ENCODE peak calls at places on chromosomes 3 and 15, in nine cellular contexts. U is right lobe of liver, Z is GM12878, Q is upper lobe of left lung, M is body of pancreas, G is K562, V is heart left ventricle, Y is HepG2, P is gastrocnemius medialis. C is an unnamed sample. For H3K27me3, the result is how much of the 10 kb centered on the place peaks cover.

GRCh38 chr3:30273304-30274072 is 332.9 kb upstream of the TGFBR2 start:
- ATAC-seq in G (no peak), Z (no peak), V (no peak), U (no peak), Q (no peak), P (no peak), M (no peak), Y (no peak), C (no peak)

GRCh38 chr3:114478806-114479205 is 185.0 kb downstream of the TIGIT start:
- ATAC-seq in Z (no peak), P (no peak), U (no peak), G (no peak), V (no peak), Y (no peak), Q (no peak), M (no peak), C (no peak)

GRCh38 chr15:59405079-59405478 is 32.4 kb upstream of the MYO1E start:
- ATAC-seq in V (no peak), G (no peak), Y (no peak), M (no peak), P (no peak), U (no peak), Z (no peak), Q (no peak), C (no peak)

GRCh38 chr15:96586901-96587300 is 256.4 kb downstream of the NR2F2 start:
- ATAC-seq in Z (peak), M (no peak), V (no peak), Y (no peak), Q (no peak), P (no peak), G (no peak), U (no peak), C (no peak)

GRCh38 chr3:174102274-174102673 is 704.7 kb downstream of the NLGN1 start:
- ATAC-seq in P (no peak), V (no peak), U (no peak), Q (no peak), Z (no peak), Y (no peak), G (no peak), M (no peak), C (no peak)

GRCh38 chr3:65158023-65158422 is 470.2 kb upstream of the ADAMTS9 start:
- ATAC-seq in U (no peak), Z (no peak), P (no peak), V (no peak), G (no peak), Y (no peak), Q (no peak), M (no peak), C (no peak)

GRCh38 chr3:175659951-175660350 is 800.8 kb downstream of the NAALADL2 start:
- ATAC-seq in V (no peak), M (no peak), G (no peak), Z (no peak), Y (no peak), P (no peak), Q (no peak), U (no peak), C (no peak)

GRCh38 chr3:8724108-8724752 is 9.4 kb upstream of the CAV3 start:
- ATAC-seq in Y (no peak), P (no peak), M (no peak), G (no peak), V (no peak), U (no peak), Q (no peak), Z (no peak), C (no peak)

GRCh38 chr3:113805249-113805648 is 33.3 kb upstream of the GRAMD1C start:
- ATAC-seq in M (no peak), Y (no peak), U (no peak), Q (no peak), V (no peak), P (no peak), G (no peak), Z (no peak), C (no peak)

GRCh38 chr15:58331562-58331902 is 100.3 kb upstream of the LIPC start:
- ATAC-seq in Z (no peak), Y (peak), Q (peak), G (peak), V (peak), P (no peak), M (no peak), U (peak), C (peak)

GRCh38 chr3:151903501-151903991 is 30.1 kb downstream of the SUCNR1 start:
- ATAC-seq in U (no peak), Y (no peak), G (no peak), P (no peak), V (peak), Z (no peak), Q (no peak), M (no peak), C (peak)

GRCh38 chr3:183227586-183227985 is 25.5 kb upstream of the B3GNT5 start:
- ATAC-seq in M (no peak), Y (no peak), Z (no peak), G (no peak), P (no peak), U (no peak), V (no peak), Q (no peak), C (no peak)

GRCh38 chr3:23308986-23309625 is 106.0 kb downstream of the UBE2E2 start:
- ATAC-seq in Z (no peak), Q (no peak), P (no peak), Y (no peak), U (no peak), M (no peak), V (no peak), G (no peak), C (no peak)
- TF ChIP-seq POLR2A in Z (no peak), Q (no peak), P (no peak), Y (no peak), U (no peak), M (no peak), V (no peak), G (no peak), C (no peak)

GRCh38 chr15:42984534-42985034 is 64.0 kb upstream of the TTBK2 start:
- ATAC-seq in M (no peak), G (no peak), V (no peak), Y (no peak), U (no peak), Q (no peak), P (no peak), Z (no peak), C (no peak)
- TF ChIP-seq CTCF in M (no peak), G (no peak), V (no peak), Y (no peak), U (no peak), Q (no peak), P (no peak), Z (no peak), C (no peak)

DNA sequence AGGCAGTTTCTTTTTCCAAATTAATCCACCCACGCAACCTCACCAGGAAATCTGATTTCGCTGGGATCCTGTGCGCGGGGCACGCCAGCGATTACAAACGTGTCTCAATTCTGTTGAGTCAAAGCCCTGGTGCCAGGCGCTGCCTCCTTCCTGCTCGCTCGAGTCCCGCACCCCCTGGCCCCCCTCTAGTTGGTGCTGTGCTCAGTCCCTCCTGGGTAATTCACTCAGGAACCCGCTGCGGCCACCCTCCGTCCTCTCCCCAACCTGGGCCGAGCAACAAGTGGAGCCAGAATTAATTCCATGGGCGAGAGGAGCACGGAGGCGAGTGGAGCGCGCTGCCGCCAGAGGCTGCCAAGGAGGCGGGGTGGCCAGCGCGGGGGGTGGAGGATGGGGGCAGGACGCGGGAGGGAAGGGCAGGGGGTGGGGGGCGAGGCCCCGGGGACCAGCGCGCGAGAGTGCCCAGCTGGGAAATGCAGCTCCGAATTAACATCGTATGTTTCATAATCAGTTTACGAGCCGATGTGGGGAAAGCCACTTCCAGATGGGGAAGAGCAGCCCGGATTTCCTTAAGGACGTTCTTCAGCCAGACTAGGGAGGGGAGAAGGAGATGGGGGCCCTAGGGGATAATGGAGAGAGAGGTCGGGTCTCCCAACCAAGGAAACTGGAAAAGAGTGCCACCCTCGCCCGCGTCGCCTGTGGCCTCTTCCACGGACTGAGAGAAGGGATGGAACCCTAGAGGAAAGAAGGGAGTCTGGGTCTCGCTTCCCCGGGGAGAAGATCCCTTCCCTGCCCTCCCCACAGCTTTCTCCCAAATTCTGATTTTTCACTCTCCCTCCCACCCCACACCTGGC is 5.8 kb downstream of the WNT5A start:
- ATAC-seq in Q (no peak), Z (no peak), U (no peak), V (peak), M (peak), P (no peak), Y (no peak), G (no peak), C (peak)
- H3K27me3 ChIP-seq in Q (under half), Z (under half), U (under half), V (under half), M (under half), P (under half), Y (under half), G (under half), C (under half)

DNA sequence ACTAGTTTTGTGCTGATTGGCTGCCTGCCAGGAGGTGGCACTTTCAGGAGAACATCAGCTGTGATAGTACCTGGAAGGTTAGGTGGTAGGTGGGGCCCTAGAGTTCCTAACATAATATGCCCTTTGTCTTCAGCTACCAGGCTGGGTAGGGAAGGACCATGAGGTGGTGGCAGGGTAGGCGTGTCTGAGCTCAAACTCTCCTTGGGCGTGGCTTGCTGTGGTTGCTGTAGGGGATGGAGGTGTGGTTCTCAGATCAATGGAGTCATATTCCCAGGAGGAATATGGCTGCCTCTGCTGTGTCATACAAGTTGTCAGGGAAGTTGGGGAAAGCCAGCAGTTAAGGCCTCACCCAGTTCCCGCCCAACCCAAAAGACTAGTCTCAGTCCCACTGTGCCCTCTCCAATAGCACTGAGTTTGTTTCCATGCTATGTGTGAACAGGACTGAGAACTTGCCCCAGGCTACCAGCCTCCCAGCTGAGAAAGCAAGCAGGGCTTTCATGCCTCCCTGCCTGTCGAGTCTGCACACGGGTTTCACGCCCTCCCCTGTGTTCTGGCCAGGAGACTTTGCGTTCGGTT is 107.7 kb downstream of the CHCHD4 start:
- ATAC-seq in P (no peak), Y (peak), M (no peak), Z (no peak), Q (peak), G (peak), V (no peak), U (no peak), C (no peak)
- TF ChIP-seq POLR2A in P (no peak), Y (no peak), M (no peak), Z (no peak), Q (no peak), G (no peak), V (no peak), U (no peak), C (no peak)

GRCh38 chr3:11808231-11808630 is 38.5 kb downstream of the TAMM41 start:
- ATAC-seq in V (no peak), U (peak), Q (no peak), G (no peak), M (no peak), P (no peak), Z (no peak), Y (no peak), C (no peak)

GRCh38 chr3:11807651-11808050 is 39.0 kb downstream of the TAMM41 start:
- ATAC-seq in Q (no peak), V (no peak), U (no peak), P (no peak), G (no peak), Y (no peak), Z (no peak), M (no peak), C (no peak)

GRCh38 chr3:11805716-11806115 is 41.0 kb downstream of the TAMM41 start:
- ATAC-seq in Z (no peak), P (no peak), Q (no peak), V (no peak), U (no peak), M (no peak), Y (no peak), G (no peak), C (no peak)

GRCh38 chr3:11799777-11800176 is 46.9 kb downstream of the TAMM41 start:
- ATAC-seq in Y (no peak), Q (no peak), P (no peak), M (no peak), U (no peak), G (no peak), V (no peak), Z (no peak), C (no peak)

GRCh38 chr3:11803977-11804903 is 42.4 kb downstream of the TAMM41 start:
- ATAC-seq in U (peak), M (peak), G (peak), V (peak), Z (peak), Q (peak), Y (peak), P (peak), C (no peak)
- TF ChIP-seq CTCF in U (peak), M (peak), G (peak), V (peak), Z (peak), Q (peak), Y (peak), P (peak), C (peak)

GRCh38 chr15:62989366-62990055 is 53.0 kb upstream of the TPM1 start:
- ATAC-seq in G (no peak), Y (no peak), M (peak), U (no peak), V (peak), P (no peak), Z (no peak), Q (no peak), C (no peak)

GRCh38 chr15:62985768-62986167 is 56.8 kb upstream of the TPM1 start:
- ATAC-seq in U (no peak), Y (no peak), P (no peak), Z (no peak), V (no peak), G (no peak), M (no peak), Q (no peak), C (no peak)

GRCh38 chr15:62983956-62984355 is 58.6 kb upstream of the TPM1 start:
- ATAC-seq in G (no peak), V (no peak), Z (no peak), U (no peak), P (no peak), Q (no peak), M (no peak), Y (no peak), C (no peak)

GRCh38 chr15:62988701-62989100 is 53.8 kb upstream of the TPM1 start:
- ATAC-seq in Y (no peak), Q (no peak), Z (no peak), P (no peak), V (no peak), U (no peak), G (no peak), M (no peak), C (no peak)

DNA sequence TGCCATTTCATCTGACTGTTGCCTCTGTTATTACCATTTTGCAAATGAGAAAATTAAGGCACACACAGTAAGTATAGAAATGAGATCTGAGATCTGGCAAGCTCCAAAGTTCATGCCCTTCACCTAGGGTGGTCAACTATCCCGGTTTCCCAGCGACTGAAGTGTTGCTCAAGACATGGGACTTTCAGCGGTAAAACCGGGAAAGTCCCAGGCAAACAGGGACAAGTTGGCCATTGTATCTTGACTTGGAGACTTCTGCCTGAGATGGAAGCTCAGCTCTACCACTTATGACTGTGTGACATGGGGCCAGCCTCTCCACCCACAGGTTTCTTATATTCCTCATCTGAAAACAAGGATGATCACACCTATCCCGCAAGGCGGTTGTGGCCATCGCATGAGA is 55.6 kb upstream of the TPM1 start:
- ATAC-seq in Q (no peak), G (no peak), Z (no peak), V (no peak), U (no peak), M (no peak), P (no peak), Y (no peak), C (no peak)
- H3K27me3 ChIP-seq in Q (under half), G (under half), Z (under half), V (under half), U (under half), M (under half), P (under half), Y (under half), C (under half)

GRCh38 chr3:20305647-20306046 is 119.6 kb upstream of the SGO1 start:
- ATAC-seq in G (peak), Y (no peak), Q (no peak), Z (no peak), P (no peak), U (no peak), V (no peak), M (no peak), C (no peak)
- TF ChIP-seq POLR2A in G (no peak), Y (no peak), Q (no peak), Z (no peak), P (no peak), U (no peak), V (no peak), M (no peak), C (no peak)

C was measured in gastroesophageal sphincter.